ENCODE peak calls at places on chromosomes 2 and 18, in ten cellular contexts. V is body of pancreas, I is heart left ventricle, W is PC-3, Z is PC-9, A is colonic mucosa, O is tibial artery, B is astrocyte, Y is cardiac muscle cell, L is endothelial cell of umbilical vein. G is an unnamed sample. For H3K9me3, the result is how much of the 10 kb centered on the place peaks cover.

GRCh38 chr2:63819765-63820717 is 21.7 kb upstream of the UGP2 start:
- DNase-seq in V (peak), I (peak), W (no peak), Z (no peak), A (no peak), O (peak), B (no peak), Y (peak), L (no peak), G (no peak)

GRCh38 chr18:48996901-48997463 is 46.2 kb upstream of the SMAD7 start:
- DNase-seq in V (no peak), I (peak), W (peak), Z (peak), A (no peak), O (no peak), B (peak), Y (no peak), L (no peak), G (peak)

GRCh38 chr18:9731380-9731779 is 23.3 kb downstream of the RAB31 start:
- DNase-seq in V (no peak), I (no peak), W (peak), Z (peak), A (no peak), O (no peak), B (peak), Y (peak), L (no peak), G (no peak)

GRCh38 chr2:126723281-126723815 is 67.4 kb downstream of the GYPC start:
- DNase-seq in V (no peak), I (peak), W (no peak), Z (no peak), A (no peak), O (no peak), B (no peak), Y (no peak), L (no peak), G (no peak)

GRCh38 chr2:141878016-141878415 is 252.8 kb downstream of the LRP1B start:
- DNase-seq in V (no peak), I (no peak), W (no peak), Z (no peak), A (no peak), O (no peak), B (peak), Y (no peak), L (no peak), G (no peak)

GRCh38 chr2:113175101-113175628 is 1.4 kb downstream of the PSD4 start:
- DNase-seq in V (no peak), I (no peak), W (no peak), Z (no peak), A (no peak), O (no peak), B (no peak), Y (no peak), L (no peak), G (peak)

GRCh38 chr2:10987861-10988260 is 76.1 kb downstream of the KCNF1 start:
- DNase-seq in V (no peak), I (no peak), W (peak), Z (no peak), A (no peak), O (no peak), B (no peak), Y (no peak), L (no peak), G (no peak)

GRCh38 chr18:70991577-70991976 is 702.7 kb downstream of the SOCS6 start:
- DNase-seq in V (no peak), I (no peak), W (peak), Z (no peak), A (no peak), O (no peak), B (peak), Y (peak), L (peak), G (no peak)

GRCh38 chr2:9554841-9555337 is 741 bp downstream of the ADAM17 start:
- DNase-seq in V (peak), I (peak), W (peak), Z (peak), A (peak), O (peak), B (peak), Y (peak), L (peak), G (peak)

GRCh38 chr2:162385516-162385915 is 41.6 kb downstream of the GCA start:
- DNase-seq in V (no peak), I (no peak), W (no peak), Z (no peak), A (no peak), O (no peak), B (no peak), Y (no peak), L (no peak), G (no peak)

GRCh38 chr2:98412751-98413445 is 31.8 kb upstream of the INPP4A start:
- DNase-seq in V (peak), I (no peak), W (peak), Z (peak), A (peak), O (no peak), B (peak), Y (peak), L (peak), G (peak)

GRCh38 chr18:48763714-48764100 is 187.1 kb downstream of the SMAD7 start:
- DNase-seq in V (no peak), I (no peak), W (no peak), Z (no peak), A (no peak), O (no peak), B (no peak), Y (no peak), L (no peak), G (no peak)

GRCh38 chr2:74206180-74206688 is 7.8 kb downstream of the MTHFD2 start:
- DNase-seq in V (no peak), I (no peak), W (peak), Z (peak), A (no peak), O (no peak), B (peak), Y (peak), L (peak), G (peak)

GRCh38 chr2:173076557-173077345 is 1.1 kb downstream of the MAP3K20 start:
- DNase-seq in V (peak), I (peak), W (peak), Z (no peak), A (peak), O (peak), B (peak), Y (peak), L (peak), G (no peak)

GRCh38 chr18:48393776-48394175 is 15.4 kb downstream of the ZBTB7C start:
- DNase-seq in V (no peak), I (no peak), W (no peak), Z (no peak), A (no peak), O (peak), B (no peak), Y (no peak), L (no peak), G (no peak)

GRCh38 chr2:3598197-3598910 is 3.4 kb downstream of the COLEC11 start:
- DNase-seq in V (no peak), I (no peak), W (no peak), Z (no peak), A (no peak), O (no peak), B (no peak), Y (no peak), L (no peak), G (no peak)

GRCh38 chr2:142315353-142315752 is 184.5 kb upstream of the LRP1B start:
- DNase-seq in V (no peak), I (no peak), W (peak), Z (no peak), A (no peak), O (no peak), B (peak), Y (no peak), L (no peak), G (no peak)

GRCh38 chr2:170145191-170145590 is 32.8 kb upstream of the MYO3B start:
- DNase-seq in V (no peak), I (no peak), W (peak), Z (no peak), A (no peak), O (no peak), B (no peak), Y (no peak), L (no peak), G (no peak)

GRCh38 chr2:101551489-101551888 is 76.6 kb upstream of the RFX8 start:
- DNase-seq in V (no peak), I (no peak), W (no peak), Z (no peak), A (no peak), O (no peak), B (no peak), Y (no peak), L (peak), G (no peak)

GRCh38 chr2:239891692-239892091 is 133.4 kb downstream of the NDUFA10 start:
- DNase-seq in V (no peak), I (no peak), W (no peak), Z (no peak), A (no peak), O (no peak), B (no peak), Y (no peak), L (no peak), G (no peak)

GRCh38 chr2:62163106-62163831 is 32.6 kb upstream of the B3GNT2 start:
- DNase-seq in V (no peak), I (no peak), W (no peak), Z (no peak), A (no peak), O (no peak), B (no peak), Y (peak), L (no peak), G (no peak)

GRCh38 chr2:34103437-34103836 is 504.3 kb upstream of the FAM98A start:
- DNase-seq in V (no peak), I (no peak), W (no peak), Z (no peak), A (no peak), O (no peak), B (no peak), Y (no peak), L (no peak), G (no peak)

GRCh38 chr2:102226612-102227351 is 40.0 kb downstream of the IL1RL2 start:
- DNase-seq in V (no peak), I (no peak), W (peak), Z (no peak), A (no peak), O (no peak), B (no peak), Y (peak), L (peak), G (no peak)

GRCh38 chr2:139813340-139813739 is 1033.2 kb upstream of the NXPH2 start:
- DNase-seq in V (no peak), I (no peak), W (no peak), Z (no peak), A (no peak), O (no peak), B (no peak), Y (no peak), L (no peak), G (no peak)

GRCh38 chr2:235860111-235860510 is 308.1 kb downstream of the GBX2 start:
- DNase-seq in V (no peak), I (no peak), W (no peak), Z (no peak), A (no peak), O (no peak), B (no peak), Y (peak), L (peak), G (no peak)

GRCh38 chr2:173693164-173693563 is 272.0 kb downstream of the SP3 start:
- DNase-seq in V (no peak), I (no peak), W (no peak), Z (no peak), A (no peak), O (no peak), B (no peak), Y (no peak), L (no peak), G (no peak)

GRCh38 chr18:32343634-32344033 is 127.0 kb downstream of the GAREM1 start:
- DNase-seq in V (no peak), I (no peak), W (no peak), Z (no peak), A (no peak), O (no peak), B (no peak), Y (no peak), L (no peak), G (no peak)

GRCh38 chr2:25740810-25741381 is 67.5 kb upstream of the DTNB start:
- DNase-seq in V (no peak), I (no peak), W (no peak), Z (no peak), A (no peak), O (no peak), B (peak), Y (peak), L (no peak), G (no peak)

GRCh38 chr2:196635156-196635555 is 4.4 kb upstream of the CCDC150 start:
- DNase-seq in V (no peak), I (no peak), W (no peak), Z (no peak), A (no peak), O (no peak), B (peak), Y (peak), L (peak), G (no peak)

GRCh38 chr2:220185766-220186165 is 558.3 kb downstream of the SLC4A3 start:
- DNase-seq in V (no peak), I (no peak), W (no peak), Z (no peak), A (no peak), O (no peak), B (no peak), Y (no peak), L (no peak), G (no peak)

GRCh38 chr2:119251652-119252051 is 28.0 kb downstream of the STEAP3 start:
- DNase-seq in V (no peak), I (no peak), W (no peak), Z (no peak), A (no peak), O (no peak), B (no peak), Y (no peak), L (no peak), G (no peak)

GRCh38 chr2:30201990-30202389 is 29.3 kb upstream of the LBH start:
- DNase-seq in V (no peak), I (peak), W (no peak), Z (no peak), A (no peak), O (peak), B (no peak), Y (peak), L (no peak), G (no peak)

GRCh38 chr2:181738074-181738473 is 57.8 kb upstream of the NEUROD1 start:
- DNase-seq in V (no peak), I (no peak), W (peak), Z (no peak), A (no peak), O (no peak), B (no peak), Y (peak), L (peak), G (no peak)

GRCh38 chr2:214781226-214781625 is 28.3 kb downstream of the BARD1 start:
- DNase-seq in V (no peak), I (no peak), W (no peak), Z (no peak), A (no peak), O (no peak), B (no peak), Y (no peak), L (no peak), G (no peak)

GRCh38 chr2:45732436-45732835 is 81.0 kb downstream of the PRKCE start:
- DNase-seq in V (no peak), I (no peak), W (no peak), Z (no peak), A (no peak), O (no peak), B (no peak), Y (no peak), L (no peak), G (no peak)

GRCh38 chr2:145797692-145798091 is 1277.8 kb upstream of the ZEB2 start:
- DNase-seq in V (no peak), I (no peak), W (peak), Z (no peak), A (no peak), O (no peak), B (peak), Y (no peak), L (peak), G (no peak)

GRCh38 chr2:145799595-145800108 is 1279.7 kb upstream of the ZEB2 start:
- DNase-seq in V (no peak), I (no peak), W (peak), Z (no peak), A (no peak), O (no peak), B (no peak), Y (no peak), L (no peak), G (no peak)

GRCh38 chr2:145800201-145801091 is 1280.5 kb upstream of the ZEB2 start:
- DNase-seq in V (peak), I (no peak), W (peak), Z (peak), A (no peak), O (no peak), B (peak), Y (peak), L (peak), G (no peak)

GRCh38 chr2:145798419-145798818 is 1278.5 kb upstream of the ZEB2 start:
- DNase-seq in V (no peak), I (no peak), W (no peak), Z (no peak), A (no peak), O (no peak), B (no peak), Y (no peak), L (no peak), G (no peak)

GRCh38 chr2:145801210-145801609 is 1281.3 kb upstream of the ZEB2 start:
- DNase-seq in V (no peak), I (no peak), W (no peak), Z (no peak), A (no peak), O (no peak), B (no peak), Y (no peak), L (no peak), G (no peak)
- H3K27ac ChIP-seq in V (no peak), I (no peak), W (no peak), Z (no peak), A (no peak), O (no peak), B (no peak), Y (no peak), L (no peak), G (no peak)

DNA sequence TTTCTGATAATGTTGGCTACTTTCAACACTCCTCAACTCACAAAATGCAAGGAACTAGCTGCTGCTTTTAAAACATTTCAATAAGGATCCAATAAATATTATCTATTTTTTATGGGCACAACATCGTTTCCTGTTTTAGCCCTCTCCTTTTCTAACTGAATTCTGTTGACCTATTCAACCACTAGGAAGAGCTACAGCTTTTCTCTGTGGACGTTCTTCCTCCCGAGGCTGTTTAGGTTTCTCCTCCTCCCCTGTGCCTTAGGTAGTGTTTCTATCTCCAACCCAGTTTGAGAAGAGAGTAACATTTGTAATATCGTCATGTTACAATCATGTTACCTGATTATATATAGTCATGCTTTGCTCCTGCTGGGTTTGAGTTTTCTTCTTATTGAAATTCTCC is 91.3 kb upstream of the ITGB6 start:
- DNase-seq in V (no peak), I (no peak), W (no peak), Z (no peak), A (no peak), O (no peak), B (no peak), Y (no peak), L (no peak), G (no peak)
- TF ChIP-seq CTCF in V (no peak), I (peak), W (no peak), Z (no peak), A (no peak), O (no peak), B (no peak), Y (peak), L (no peak), G (no peak)

GRCh38 chr2:128039535-128039934 is 11.7 kb upstream of the SAP130 start:
- DNase-seq in V (no peak), I (no peak), W (no peak), Z (no peak), A (no peak), O (no peak), B (no peak), Y (no peak), L (no peak), G (no peak)
- H3K9me3 ChIP-seq in V (under half), I (under half), W (under half), Z (under half), A (under half), O (under half), B (under half), Y (under half), L (under half), G (under half)

DNA sequence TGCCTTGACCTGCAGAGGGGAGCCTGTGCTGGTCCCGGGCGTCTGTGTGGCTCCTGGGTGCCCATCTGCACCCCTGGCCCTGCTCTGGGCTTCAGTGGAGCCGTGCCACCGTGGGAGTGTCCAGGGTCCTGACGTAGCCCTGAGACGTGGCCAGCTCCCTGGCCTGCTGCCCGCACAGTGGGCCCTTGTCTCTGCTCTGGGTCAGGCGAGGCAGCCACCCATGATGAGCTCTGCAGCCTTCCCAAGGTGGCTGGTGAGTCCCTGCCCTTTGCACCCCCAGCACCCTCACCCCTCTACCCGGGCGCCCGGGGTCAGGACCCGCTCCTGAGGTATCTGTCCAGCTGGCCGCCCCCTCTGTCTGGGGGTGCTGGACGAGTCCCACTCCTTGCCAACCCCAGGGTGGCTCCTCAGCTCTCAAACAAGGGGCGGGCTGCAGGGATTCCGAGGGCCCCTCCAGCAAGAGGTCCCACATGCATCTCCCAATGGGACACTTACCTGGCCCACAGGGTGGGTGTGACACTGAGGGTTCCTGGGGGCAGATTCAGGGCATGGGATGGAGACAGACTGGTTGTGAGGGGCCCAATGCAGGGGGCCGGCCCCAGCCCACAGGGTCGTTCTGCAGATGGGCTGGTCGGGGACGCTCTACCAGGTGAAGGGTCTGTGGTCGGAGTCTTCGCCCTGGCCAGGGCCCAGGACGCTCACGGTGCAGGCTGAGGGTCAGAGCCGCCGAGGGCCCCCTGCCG is 2.4 kb downstream of the NEU4 start:
- DNase-seq in V (no peak), I (peak), W (no peak), Z (no peak), A (peak), O (peak), B (no peak), Y (no peak), L (no peak), G (no peak)
- H3K27ac ChIP-seq in V (no peak), I (peak), W (no peak), Z (no peak), A (no peak), O (no peak), B (no peak), Y (no peak), L (no peak), G (no peak)

DNA sequence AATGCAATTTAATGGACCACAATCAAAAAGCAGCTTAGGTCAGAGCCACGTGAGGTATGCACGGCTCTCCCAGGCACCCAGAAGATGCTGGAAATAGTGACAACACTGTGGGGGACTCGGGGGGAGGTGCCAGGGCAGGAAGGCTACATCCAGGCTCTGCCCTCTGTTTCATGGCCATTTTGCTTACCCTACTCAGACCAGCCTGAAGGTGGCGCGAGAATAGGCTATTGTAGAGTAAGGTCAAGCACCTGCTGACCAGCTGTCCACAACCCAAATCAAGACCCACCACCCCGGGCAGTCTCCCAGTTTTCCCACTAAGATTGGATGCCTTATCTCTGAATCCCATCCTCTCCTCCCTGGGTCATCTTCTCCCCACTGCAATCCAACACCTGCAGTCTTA is 115.7 kb downstream of the VIT start:
- DNase-seq in V (no peak), I (no peak), W (peak), Z (no peak), A (no peak), O (no peak), B (no peak), Y (no peak), L (no peak), G (no peak)
- TF ChIP-seq CTCF in V (no peak), I (no peak), W (peak), Z (peak), A (no peak), O (no peak), B (no peak), Y (peak), L (peak), G (no peak)

GRCh38 chr2:89797320-89798038 is 1106.0 kb downstream of the RPIA start:
- DNase-seq in V (no peak), I (no peak), W (no peak), Z (no peak), A (no peak), O (no peak), B (no peak), Y (no peak), L (no peak), G (no peak)
- H3K9me3 ChIP-seq in V (under half), I (half or more), W (half or more), Z (half or more), A (under half), O (under half), B (half or more), Y (half or more), L (under half), G (under half)

GRCh38 chr2:207231106-207231860 is 65.5 kb upstream of the KLF7 start:
- DNase-seq in V (no peak), I (no peak), W (no peak), Z (no peak), A (no peak), O (no peak), B (peak), Y (no peak), L (no peak), G (no peak)
- H3K27ac ChIP-seq in V (no peak), I (no peak), W (no peak), Z (no peak), A (no peak), O (no peak), B (peak), Y (no peak), L (no peak), G (no peak)